ENCODE peak calls at places on chromosomes 16 and 17, in four cellular contexts. X is mesendoderm, C is amygdala, V is foreskin fibroblast. M is an unnamed sample.

GRCh38 chr16:87957296-87958069 is 6.2 kb downstream of the BANP start:
- DNase-seq in V (no peak), X (no peak), C (no peak), M (no peak)

GRCh38 chr16:22721497-22722100 is 92.4 kb upstream of the HS3ST2 start:
- DNase-seq in X (no peak), C (no peak), V (peak), M (no peak)

GRCh38 chr16:68236804-68237242 is 896 bp upstream of the ESRP2 start:
- DNase-seq in V (no peak), X (no peak), C (no peak), M (no peak)

GRCh38 chr17:17026163-17026562 is 16.1 kb upstream of the MPRIP start:
- DNase-seq in V (no peak), C (no peak), X (no peak), M (no peak)

GRCh38 chr17:59406278-59406677 is 74.8 kb downstream of the YPEL2 start:
- DNase-seq in C (no peak), V (no peak), X (no peak), M (no peak)

GRCh38 chr17:64683791-64684190 is 21.7 kb upstream of the SMURF2 start:
- DNase-seq in V (peak), X (no peak), C (no peak), M (no peak)

GRCh38 chr17:38511126-38512108 is 83.2 kb downstream of the ARHGAP23 start:
- DNase-seq in X (peak), C (no peak), V (peak), M (no peak)

GRCh38 chr16:81888520-81889394 is 109.7 kb downstream of the PLCG2 start:
- DNase-seq in V (peak), C (no peak), X (no peak), M (no peak)

GRCh38 chr16:20865420-20866126 is 34.6 kb downstream of the DCUN1D3 start:
- DNase-seq in X (no peak), V (peak), C (no peak), M (no peak)

GRCh38 chr17:21034350-21035235 is 8.2 kb downstream of the USP22 start:
- DNase-seq in V (no peak), C (no peak), X (peak), M (no peak)

GRCh38 chr16:4525634-4526277 is 12.8 kb downstream of the CDIP1 start:
- DNase-seq in C (no peak), X (no peak), V (peak), M (no peak)